ENCODE peak calls at places on chromosomes 12 and 14, in ten cellular contexts. B is mucosa of descending colon, P is nephron progenitor cell, L is cardiac fibroblast, X is HFFc6, D is neural progenitor cell, C is progenitor cell of endocrine pancreas, R is adrenal gland, H is HepG2, M is fibroblast of mammary gland. T is an unnamed sample.
A peak's percentile ranks its signal among the peaks of the same experiment; 100 is the strongest.

GRCh38 chr12:109737631-109738030 is 24.0 kb downstream of the FAM222A start:
- DNase-seq in B (no peak), P (peak; percentile 1), L (no peak), X (no peak), D (no peak), C (peak; percentile 10), R (no peak), H (peak; percentile 70), M (no peak), T (no peak)

GRCh38 chr14:99552572-99553216 is 51.3 kb downstream of the CCDC85C start:
- DNase-seq in B (peak; percentile 86), P (no peak), L (no peak), X (no peak), D (no peak), C (no peak), R (no peak), H (peak; percentile 88), M (no peak), T (no peak)

GRCh38 chr14:54637270-54637669 is 70.3 kb downstream of the SAMD4A start:
- DNase-seq in B (peak; percentile 27), P (no peak), L (no peak), X (no peak), D (no peak), C (no peak), R (no peak), H (no peak), M (no peak), T (no peak)

GRCh38 chr12:131830335-131831020 is 2.3 kb downstream of the MMP17 start:
- DNase-seq in B (peak; percentile 59), P (peak; percentile 79), L (peak; percentile 85), X (peak; percentile 82), D (peak; percentile 88), C (peak; percentile 54), R (peak; percentile 61), H (peak; percentile 43), M (peak; percentile 78), T (peak; percentile 78)

GRCh38 chr12:102459314-102459713 is 21.0 kb downstream of the IGF1 start:
- DNase-seq in B (no peak), P (no peak), L (no peak), X (no peak), D (no peak), C (no peak), R (no peak), H (no peak), M (peak; percentile 17), T (no peak)

GRCh38 chr12:43836455-43836989 is 641 bp downstream of the TMEM117 start:
- DNase-seq in B (peak; percentile 40), P (no peak), L (peak; percentile 41), X (peak; percentile 27), D (no peak), C (no peak), R (peak; percentile 17), H (peak; percentile 43), M (peak; percentile 35), T (no peak)

GRCh38 chr12:123660328-123660727 is 10.6 kb upstream of the TCTN2 start:
- DNase-seq in B (no peak), P (no peak), L (peak; percentile 94), X (peak; percentile 94), D (no peak), C (no peak), R (no peak), H (no peak), M (peak; percentile 94), T (no peak)

GRCh38 chr14:30272848-30273563 is 286.0 kb upstream of the G2E3 start:
- DNase-seq in B (no peak), P (no peak), L (no peak), X (no peak), D (peak; percentile 45), C (no peak), R (no peak), H (no peak), M (no peak), T (no peak)

GRCh38 chr14:32078794-32079663 is 1.9 kb downstream of the ARHGAP5 start:
- DNase-seq in B (no peak), P (no peak), L (peak; percentile 50), X (peak; percentile 5), D (peak; percentile 24), C (no peak), R (no peak), H (peak; percentile 96), M (peak; percentile 30), T (no peak)

GRCh38 chr14:103514596-103515421 is 7.8 kb downstream of the CKB start:
- DNase-seq in B (no peak), P (no peak), L (no peak), X (no peak), D (no peak), C (no peak), R (no peak), H (no peak), M (no peak), T (no peak)

GRCh38 chr12:117189725-117190209 is 503 bp downstream of the FBXO21 start:
- DNase-seq in B (peak; percentile 35), P (peak; percentile 56), L (peak; percentile 47), X (peak; percentile 8), D (peak; percentile 65), C (peak; percentile 34), R (peak; percentile 52), H (peak; percentile 24), M (peak; percentile 35), T (no peak)

GRCh38 chr14:72495668-72496067 is 398.2 kb downstream of the DPF3 start:
- DNase-seq in B (no peak), P (no peak), L (no peak), X (no peak), D (no peak), C (no peak), R (no peak), H (no peak), M (peak; percentile 16), T (no peak)

GRCh38 chr12:100295764-100296555 is 29.0 kb downstream of the SCYL2 start:
- DNase-seq in B (no peak), P (no peak), L (peak; percentile 46), X (peak; percentile 45), D (no peak), C (no peak), R (peak; percentile 29), H (no peak), M (peak; percentile 66), T (no peak)

GRCh38 chr14:90742709-90743108 is 73.5 kb downstream of the TTC7B start:
- DNase-seq in B (no peak), P (no peak), L (no peak), X (no peak), D (no peak), C (no peak), R (no peak), H (no peak), M (no peak), T (no peak)

GRCh38 chr12:17982556-17982955 is 107.4 kb downstream of the RERGL start:
- DNase-seq in B (no peak), P (no peak), L (no peak), X (no peak), D (no peak), C (no peak), R (no peak), H (no peak), M (no peak), T (no peak)

GRCh38 chr12:113246478-113247122 is 25.3 kb downstream of the TPCN1 start:
- DNase-seq in B (peak; percentile 53), P (peak; percentile 46), L (no peak), X (no peak), D (no peak), C (no peak), R (no peak), H (peak; percentile 47), M (no peak), T (no peak)

GRCh38 chr12:92070054-92070863 is 75.4 kb downstream of the BTG1 start:
- DNase-seq in B (peak; percentile 71), P (no peak), L (no peak), X (no peak), D (no peak), C (no peak), R (no peak), H (peak; percentile 81), M (no peak), T (no peak)

GRCh38 chr14:55430024-55430690 is 10.3 kb downstream of the TBPL2 start:
- DNase-seq in B (peak; percentile 87), P (no peak), L (peak; percentile 87), X (peak; percentile 73), D (peak; percentile 67), C (no peak), R (peak; percentile 44), H (peak; percentile 64), M (peak; percentile 87), T (no peak)

GRCh38 chr12:108595711-108596647 is 1.9 kb downstream of the TMEM119 start:
- DNase-seq in B (no peak), P (no peak), L (no peak), X (no peak), D (no peak), C (no peak), R (no peak), H (no peak), M (no peak), T (no peak)

GRCh38 chr12:22781339-22781738 is 156.4 kb downstream of the ETNK1 start:
- DNase-seq in B (no peak), P (no peak), L (no peak), X (no peak), D (no peak), C (no peak), R (no peak), H (no peak), M (no peak), T (no peak)
- TF ChIP-seq CTCF in B (no peak), P (no peak), L (no peak), X (no peak), D (no peak), C (no peak), R (no peak), H (no peak), M (no peak), T (no peak)

DNA sequence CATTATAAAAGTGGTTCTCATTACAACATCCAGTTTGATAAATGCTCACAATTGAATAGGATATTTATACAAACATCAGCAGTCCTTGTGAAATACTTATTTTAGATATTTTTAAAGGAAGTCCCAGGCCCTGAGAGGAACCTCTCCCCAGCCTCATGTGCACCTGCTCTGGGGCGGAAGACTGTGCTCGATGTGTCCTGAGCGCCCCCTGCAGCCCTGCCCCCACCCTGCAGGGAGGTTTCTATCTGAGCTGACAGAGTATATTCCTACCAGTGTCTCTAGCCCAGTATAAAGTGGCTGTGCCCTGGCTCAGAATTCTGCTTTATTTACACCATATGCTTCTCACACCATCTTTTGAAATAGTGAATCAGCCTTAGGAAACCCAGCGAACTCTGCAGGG is 1349.1 kb downstream of the TMEM121 start:
- DNase-seq in B (peak; percentile 65), P (no peak), L (no peak), X (no peak), D (no peak), C (no peak), R (no peak), H (no peak), M (no peak), T (no peak)
- TF ChIP-seq CTCF in B (peak; percentile 29), P (no peak), L (peak; percentile 43), X (no peak), D (no peak), C (no peak), R (peak; percentile 22), H (peak; percentile 57), M (no peak), T (peak; percentile 73)

GRCh38 chr14:84926656-84927055 is 603.3 kb upstream of the FLRT2 start:
- DNase-seq in B (no peak), P (no peak), L (no peak), X (no peak), D (no peak), C (no peak), R (no peak), H (no peak), M (no peak), T (no peak)
- TF ChIP-seq CTCF in B (no peak), P (no peak), L (no peak), X (no peak), D (no peak), C (no peak), R (no peak), H (no peak), M (no peak), T (no peak)

GRCh38 chr12:103758310-103759089 is 82.5 kb downstream of the NT5DC3 start:
- DNase-seq in B (no peak), P (no peak), L (no peak), X (no peak), D (no peak), C (no peak), R (no peak), H (no peak), M (no peak), T (no peak)
- TF ChIP-seq CTCF in B (no peak), P (no peak), L (no peak), X (no peak), D (no peak), C (no peak), R (no peak), H (no peak), M (no peak), T (no peak)

T was measured in CD14-positive monocyte.